ENCODE peak calls at places on chromosomes 11 and 22, in six cellular contexts. P, C, F, R, X and W are unnamed samples.

GRCh38 chr22:33192156-33192555 is 134.0 kb upstream of the SYN3 start:
- DNase-seq in P (no peak), C (no peak), F (no peak), R (no peak), X (no peak), W (no peak)

GRCh38 chr11:117866526-117866925 is 9.9 kb downstream of the FXYD6 start:
- DNase-seq in P (no peak), C (no peak), F (no peak), R (no peak), X (no peak), W (no peak)

GRCh38 chr22:42697542-42698013 is 23.1 kb downstream of the A4GALT start:
- DNase-seq in P (peak), C (peak), F (peak), R (no peak), X (peak), W (no peak)

GRCh38 chr11:2940166-2940929 is 11.1 kb upstream of the PHLDA2 start:
- DNase-seq in P (peak), C (peak), F (peak), R (no peak), X (peak), W (no peak)

GRCh38 chr11:47071871-47072270 is 104.8 kb downstream of the ARFGAP2 start:
- DNase-seq in P (peak), C (no peak), F (no peak), R (no peak), X (no peak), W (no peak)

GRCh38 chr11:82906236-82906635 is 4.7 kb downstream of the DDIAS start:
- DNase-seq in P (peak), C (no peak), F (peak), R (no peak), X (peak), W (no peak)

GRCh38 chr22:31977141-31977781 is 32.9 kb downstream of the YWHAH start:
- DNase-seq in P (peak), C (peak), F (peak), R (peak), X (peak), W (peak)

GRCh38 chr11:12810497-12810896 is 136.3 kb downstream of the TEAD1 start:
- DNase-seq in P (no peak), C (peak), F (peak), R (no peak), X (no peak), W (no peak)

GRCh38 chr11:127521413-127521812 is 520.8 kb upstream of the KIRREL3 start:
- DNase-seq in P (no peak), C (no peak), F (peak), R (no peak), X (peak), W (no peak)

GRCh38 chr11:34997872-34998548 is 81.6 kb downstream of the PDHX start:
- DNase-seq in P (peak), C (no peak), F (peak), R (no peak), X (peak), W (no peak)

GRCh38 chr11:66701432-66702240 is 23.9 kb upstream of the RBM4B start:
- DNase-seq in P (no peak), C (no peak), F (no peak), R (no peak), X (no peak), W (no peak)

GRCh38 chr11:86047275-86047991 is 21.5 kb downstream of the PICALM start:
- DNase-seq in P (peak), C (no peak), F (peak), R (no peak), X (peak), W (no peak)